ENCODE peak calls at places on chromosomes 16 and 17, in seven cellular contexts. O is ascending aorta; M is endothelial cell of umbilical vein; V is cardiac muscle cell; Q is mesendoderm; L is adipocyte; P is CD8-positive, alpha-beta T cell. U is an unnamed sample.

GRCh38 chr16:69553332-69553731 is 12.4 kb upstream of the NFAT5 start:
- DNase-seq in L (no peak), O (no peak), Q (no peak), V (no peak), M (no peak), P (no peak), U (no peak)

GRCh38 chr17:41505007-41505835 is at the start of gene KRT13:
- DNase-seq in M (no peak), Q (no peak), L (no peak), P (no peak), O (no peak), V (no peak), U (no peak)

GRCh38 chr17:70924776-70925175 is 755.4 kb downstream of the KCNJ2 start:
- DNase-seq in V (no peak), O (no peak), M (no peak), Q (no peak), L (no peak), P (no peak), U (no peak)

GRCh38 chr16:22813223-22813945 is 578 bp upstream of the HS3ST2 start:
- DNase-seq in L (peak; percentile 43), Q (peak; percentile 87), M (peak; percentile 46), P (no peak), O (peak; percentile 74), V (peak; percentile 23), U (no peak)

GRCh38 chr17:82927661-82928601 is 88.1 kb upstream of the ZNF750 start:
- DNase-seq in O (no peak), P (no peak), M (no peak), V (no peak), Q (no peak), L (no peak), U (no peak)

GRCh38 chr17:48726182-48726915 is 2.2 kb downstream of the HOXB13 start:
- DNase-seq in Q (no peak), O (no peak), L (no peak), V (no peak), M (no peak), P (no peak), U (no peak)

GRCh38 chr16:67339453-67339852 is 12.8 kb downstream of the LRRC36 start:
- DNase-seq in L (peak; percentile 56), M (peak; percentile 40), O (no peak), Q (no peak), P (no peak), V (peak; percentile 49), U (no peak)

GRCh38 chr17:51427259-51428255 is 167.2 kb downstream of the UTP18 start:
- DNase-seq in V (no peak), P (peak; percentile 62), Q (no peak), O (no peak), M (no peak), L (no peak), U (peak; percentile 82)

GRCh38 chr16:85261205-85261604 is 148.9 kb upstream of the CIBAR2 start:
- DNase-seq in P (no peak), M (no peak), L (no peak), V (no peak), Q (no peak), O (no peak), U (no peak)

GRCh38 chr17:81083125-81083765 is 48.3 kb downstream of the BAIAP2 start:
- DNase-seq in Q (no peak), P (no peak), V (no peak), O (no peak), L (no peak), M (peak; percentile 20), U (no peak)

GRCh38 chr16:79672524-79672923 is 72.0 kb upstream of the MAF start:
- DNase-seq in P (no peak), V (no peak), Q (no peak), M (no peak), O (no peak), L (no peak), U (no peak)

GRCh38 chr17:20074001-20074400 is 64.8 kb downstream of the SPECC1 start:
- DNase-seq in V (peak; percentile 38), M (no peak), O (no peak), P (no peak), L (no peak), Q (no peak), U (no peak)

GRCh38 chr16:88328313-88328660 is 54.5 kb upstream of the ZNF469 start:
- DNase-seq in L (no peak), V (no peak), Q (no peak), M (no peak), P (no peak), O (no peak), U (no peak)

GRCh38 chr16:4435668-4436067 is 10.0 kb downstream of the DNAJA3 start:
- DNase-seq in Q (no peak), M (no peak), O (no peak), V (peak; percentile 24), L (peak; percentile 18), P (no peak), U (no peak)

GRCh38 chr17:73644145-73645049 is at the start of gene SDK2:
- DNase-seq in O (no peak), M (no peak), Q (peak; percentile 39), L (peak; percentile 25), P (peak; percentile 20), V (peak; percentile 5), U (no peak)

GRCh38 chr17:73189417-73190099 is 3.3 kb upstream of the COG1 start:
- DNase-seq in Q (peak; percentile 94), L (peak; percentile 51), M (no peak), V (peak; percentile 61), P (no peak), O (no peak), U (no peak)

DNA sequence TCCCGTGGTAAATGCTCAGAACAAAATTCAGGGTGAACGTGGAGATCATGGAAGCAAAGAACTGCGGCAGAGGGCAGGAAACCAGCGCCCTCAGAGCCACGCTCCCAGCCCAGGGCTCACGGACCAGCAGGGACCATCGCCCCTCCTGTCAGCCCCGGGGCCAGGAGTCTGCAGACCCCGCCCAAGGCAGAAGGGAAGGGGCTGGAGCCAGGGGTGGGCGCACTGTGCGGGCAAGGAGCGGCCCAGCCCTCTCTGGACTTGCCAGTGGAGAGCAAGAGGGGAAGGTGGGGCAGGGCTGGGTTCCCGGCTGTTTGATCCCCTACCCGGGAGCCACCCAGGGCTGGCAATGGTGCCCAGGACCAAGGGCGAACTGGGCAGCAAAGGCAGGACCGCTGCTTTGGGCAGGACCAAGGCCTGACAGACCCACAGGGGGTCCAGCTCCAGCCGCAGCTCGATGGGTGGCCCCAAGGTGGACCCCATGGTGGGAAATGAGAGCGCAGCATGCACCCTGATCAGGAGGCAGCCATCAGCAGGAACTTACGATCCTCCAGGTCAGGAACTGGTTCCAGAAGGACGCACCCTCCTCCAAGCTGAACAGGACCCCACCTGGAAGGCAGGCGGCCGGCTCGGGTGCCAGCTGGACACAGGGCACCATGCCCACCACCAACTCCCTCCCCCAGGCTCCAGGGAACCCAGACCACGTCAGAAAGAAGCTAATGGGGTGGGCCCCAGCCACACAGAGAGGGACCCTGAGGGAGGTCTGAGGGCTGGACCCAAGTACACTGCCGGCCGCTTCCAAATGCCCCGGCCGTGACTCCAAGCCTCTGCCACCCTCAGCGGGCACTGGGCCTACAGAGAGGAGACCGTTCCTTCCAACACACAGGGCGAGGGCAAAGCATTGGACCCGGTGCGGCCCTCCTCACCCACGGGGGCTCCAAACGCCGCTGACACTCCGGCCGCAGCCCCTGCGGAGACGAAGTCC is 11.1 kb upstream of the CCDC154 start:
- DNase-seq in M (no peak), P (no peak), Q (no peak), V (no peak), O (no peak), L (no peak), U (no peak)
- H3K4me1 ChIP-seq in M (no peaks in the 10 kb centered on the region), P (no peaks in the 10 kb centered on the region), Q (no peaks in the 10 kb centered on the region), V (no peaks in the 10 kb centered on the region), O (no peaks in the 10 kb centered on the region), L (no peaks in the 10 kb centered on the region), U (no peaks in the 10 kb centered on the region)

GRCh38 chr17:63842540-63843386 is at the start of gene SMARCD2:
- DNase-seq in Q (peak; percentile 99), L (peak; percentile 99), O (peak; percentile 99), V (peak; percentile 100), P (peak; percentile 99), M (peak; percentile 99), U (peak; percentile 98)

GRCh38 chr17:63840591-63841349 is 1.7 kb downstream of the SMARCD2 start:
- DNase-seq in M (no peak), O (no peak), Q (no peak), V (peak; percentile 56), L (no peak), P (no peak), U (no peak)

GRCh38 chr17:63843387-63844292 is 1.2 kb upstream of the SMARCD2 start:
- DNase-seq in V (peak; percentile 96), P (peak; percentile 22), L (peak; percentile 45), M (peak; percentile 71), Q (no peak), O (peak; percentile 87), U (no peak)

GRCh38 chr17:63842173-63842539 is 329 bp downstream of the SMARCD2 start:
- DNase-seq in P (no peak), L (no peak), O (peak; percentile 77), V (no peak), M (peak; percentile 44), Q (peak; percentile 51), U (no peak)

GRCh38 chr17:63841350-63842172 is 924 bp downstream of the SMARCD2 start:
- DNase-seq in M (peak; percentile 56), V (peak; percentile 71), Q (peak; percentile 55), O (peak; percentile 81), P (no peak), L (peak; percentile 93), U (no peak)
- H3K4me1 ChIP-seq in M (peaks cover 24% of the 10 kb centered on the region), V (peaks cover 26% of the 10 kb centered on the region), Q (peaks cover 10% of the 10 kb centered on the region), O (peaks cover 52% of the 10 kb centered on the region), P (peaks cover 48% of the 10 kb centered on the region), L (peaks cover 48% of the 10 kb centered on the region), U (peaks cover 53% of the 10 kb centered on the region)

DNA sequence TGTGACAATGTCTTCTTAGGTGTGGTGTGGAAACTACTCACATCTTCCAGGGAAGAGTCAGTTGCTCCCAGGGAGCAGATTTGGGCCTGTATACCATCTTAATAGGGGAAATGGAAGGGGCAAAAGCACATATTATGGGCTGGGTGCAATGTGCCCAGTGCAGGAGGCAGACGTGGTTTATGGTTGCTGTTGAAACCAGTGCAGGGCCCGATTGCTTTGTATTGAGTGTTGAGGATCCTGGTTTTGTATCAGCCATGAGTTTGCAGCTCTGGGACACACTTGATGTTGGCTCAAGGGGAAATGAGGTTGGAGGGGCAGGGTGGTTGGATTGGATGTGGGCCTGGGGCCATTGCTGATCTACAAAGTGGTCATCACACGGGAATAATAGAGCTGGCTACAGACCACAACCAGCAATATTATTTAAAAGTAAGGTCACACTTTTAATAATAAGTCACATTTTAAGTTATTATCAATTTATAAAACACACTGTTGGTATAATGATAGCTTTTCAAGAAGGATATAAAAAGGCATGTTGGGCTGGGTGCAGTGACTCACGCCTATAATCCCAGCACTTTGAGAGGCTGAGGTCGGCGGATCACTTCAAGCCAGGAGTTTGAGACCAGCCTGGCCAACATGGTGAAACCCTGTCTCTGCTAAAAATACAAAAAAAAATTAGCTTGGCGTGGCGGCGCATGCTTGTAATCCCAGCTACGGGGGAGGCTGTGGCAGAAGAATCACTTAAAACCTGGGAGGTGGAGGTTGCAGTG is 302.4 kb downstream of the SEC14L1 start:
- DNase-seq in V (no peak), O (no peak), L (no peak), Q (no peak), M (no peak), P (no peak), U (no peak)
- H3K4me1 ChIP-seq in V (peaks cover 29% of the 10 kb centered on the region), O (peaks cover 17% of the 10 kb centered on the region), L (peaks cover 55% of the 10 kb centered on the region), Q (no peaks in the 10 kb centered on the region), M (peaks cover 9% of the 10 kb centered on the region), P (peaks cover 97% of the 10 kb centered on the region), U (peaks cover 100% of the 10 kb centered on the region)

DNA sequence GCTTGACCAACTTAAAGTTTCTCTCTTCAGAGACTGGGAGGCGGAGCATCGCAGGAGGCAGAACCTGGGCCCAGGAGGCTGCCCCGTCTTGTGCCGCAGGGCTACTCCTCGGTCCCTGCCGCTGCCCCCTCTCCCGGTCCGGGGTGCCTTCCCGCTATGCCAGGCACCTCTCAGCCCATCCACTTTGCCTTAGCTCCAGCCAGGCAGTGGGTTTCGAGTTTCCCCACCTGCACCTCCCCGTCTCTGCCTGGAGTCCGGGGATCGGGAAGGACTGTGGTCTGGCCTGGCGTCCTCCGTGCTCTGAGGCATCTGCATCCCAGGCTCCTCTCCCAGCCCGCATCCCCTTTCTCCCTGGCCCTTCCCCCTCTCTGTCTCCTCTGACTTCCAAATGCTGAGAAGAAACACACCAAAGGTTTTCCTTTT is 26.7 kb upstream of the PIK3R6 start:
- DNase-seq in Q (peak; percentile 44), V (peak; percentile 6), M (no peak), P (no peak), L (no peak), O (peak; percentile 58), U (no peak)
- H3K4me1 ChIP-seq in Q (no peaks in the 10 kb centered on the region), V (no peaks in the 10 kb centered on the region), M (no peaks in the 10 kb centered on the region), P (peaks cover 48% of the 10 kb centered on the region), L (no peaks in the 10 kb centered on the region), O (peaks cover 4% of the 10 kb centered on the region), U (peaks cover 53% of the 10 kb centered on the region)

U was measured in CD4-positive, alpha-beta memory T cell.